ENCODE peak calls at places on chromosomes 11 and 22, in six cellular contexts. O, H, Q, D, J and L are unnamed samples.
A peak's percentile ranks its signal among the peaks of the same experiment; 100 is the strongest.

GRCh38 chr11:113138731-113139130 is 175.7 kb upstream of the TTC12 start:
- DNase-seq in D (no peak), O (no peak), H (no peak), J (no peak), Q (no peak), L (no peak)

GRCh38 chr11:42709216-42709615 is 602.6 kb upstream of the API5 start:
- DNase-seq in Q (no peak), H (no peak), D (no peak), O (no peak), J (no peak), L (no peak)

GRCh38 chr11:108887436-108888238 is 222.8 kb downstream of the DDX10 start:
- DNase-seq in D (no peak), H (no peak), J (no peak), Q (no peak), O (peak; percentile 82), L (no peak)

GRCh38 chr11:124800226-124800929 is at the start of gene MSANTD2:
- DNase-seq in H (peak; percentile 48), D (peak; percentile 46), Q (peak; percentile 93), O (peak; percentile 89), J (peak; percentile 67), L (peak; percentile 78)

GRCh38 chr11:120400564-120401364 is 64.6 kb downstream of the ARHGEF12 start:
- DNase-seq in J (no peak), Q (no peak), H (peak; percentile 94), O (peak; percentile 98), D (no peak), L (no peak)

GRCh38 chr11:121446752-121447156 is 5.4 kb upstream of the SORL1 start:
- DNase-seq in D (no peak), J (no peak), H (peak; percentile 33), O (peak; percentile 33), Q (no peak), L (no peak)

GRCh38 chr11:27972432-27973170 is 135.4 kb downstream of the KIF18A start:
- DNase-seq in H (no peak), O (peak; percentile 42), Q (no peak), J (no peak), D (no peak), L (no peak)

GRCh38 chr22:35043932-35044319 is 22.0 kb upstream of the ISX start:
- DNase-seq in J (no peak), H (no peak), D (no peak), Q (no peak), O (no peak), L (no peak)

GRCh38 chr11:108496643-108497256 is 1.4 kb downstream of the POGLUT3 start:
- DNase-seq in H (no peak), D (no peak), Q (no peak), J (no peak), O (peak; percentile 29), L (no peak)

GRCh38 chr22:38861927-38862326 is 10.1 kb downstream of the CBX6 start:
- DNase-seq in D (no peak), Q (peak; percentile 40), O (no peak), H (no peak), J (no peak), L (no peak)

GRCh38 chr11:27011560-27012253 is 17.8 kb downstream of the FIBIN start:
- DNase-seq in D (no peak), Q (no peak), H (no peak), O (no peak), J (no peak), L (no peak)

GRCh38 chr11:102794382-102794781 is 3.6 kb downstream of the MMP1 start:
- DNase-seq in J (no peak), Q (no peak), H (no peak), D (no peak), O (peak; percentile 10), L (no peak)

GRCh38 chr11:34166806-34167740 is 61.6 kb downstream of the NAT10 start:
- DNase-seq in D (no peak), O (no peak), H (no peak), Q (no peak), J (no peak), L (no peak)

GRCh38 chr11:134656861-134657540 is 245.0 kb upstream of the B3GAT1 start:
- DNase-seq in H (no peak), O (no peak), J (no peak), Q (peak; percentile 60), D (no peak), L (no peak)

GRCh38 chr11:125313271-125314222 is 149.0 kb downstream of the PKNOX2 start:
- DNase-seq in Q (no peak), J (no peak), D (no peak), H (no peak), O (peak; percentile 38), L (no peak)

GRCh38 chr22:43228330-43228729 is 41.4 kb upstream of the TTLL12 start:
- DNase-seq in H (no peak), O (peak; percentile 5), J (no peak), D (no peak), Q (no peak), L (no peak)

GRCh38 chr11:20966489-20966888 is 297.1 kb downstream of the NELL1 start:
- DNase-seq in H (no peak), J (no peak), O (no peak), Q (no peak), D (no peak), L (no peak)

GRCh38 chr11:72091292-72091691 is 10.6 kb downstream of the LRRC51 start:
- DNase-seq in J (peak; percentile 43), O (peak; percentile 60), H (peak; percentile 20), Q (peak; percentile 74), D (peak; percentile 52), L (peak; percentile 60)

GRCh38 chr22:45507798-45508197 is 5.1 kb downstream of the FBLN1 start:
- DNase-seq in O (no peak), H (no peak), D (no peak), J (no peak), Q (no peak), L (no peak)

GRCh38 chr11:114307524-114308203 is 11.5 kb downstream of the NNMT start:
- DNase-seq in H (no peak), D (no peak), Q (peak; percentile 81), O (peak; percentile 66), J (no peak), L (no peak)

GRCh38 chr11:71228961-71229360 is 23.4 kb downstream of the SHANK2 start:
- DNase-seq in H (no peak), O (no peak), Q (no peak), J (no peak), D (no peak), L (no peak)

GRCh38 chr22:37197451-37198289 is 9.6 kb upstream of the C1QTNF6 start:
- DNase-seq in Q (peak; percentile 76), H (no peak), J (no peak), O (peak; percentile 52), D (no peak), L (no peak)

GRCh38 chr22:47013861-47014635 is 251.6 kb downstream of the TBC1D22A start:
- DNase-seq in O (no peak), D (no peak), Q (peak; percentile 50), J (no peak), H (no peak), L (no peak)

GRCh38 chr11:73591743-73592142 is 6.2 kb downstream of the FAM168A start:
- DNase-seq in D (no peak), O (no peak), Q (no peak), J (no peak), H (no peak), L (no peak)

GRCh38 chr11:61868601-61869476 is 22.5 kb downstream of the FADS3 start:
- DNase-seq in D (no peak), Q (no peak), H (no peak), J (no peak), O (no peak), L (no peak)

GRCh38 chr11:120388261-120388660 is 52.0 kb downstream of the ARHGEF12 start:
- DNase-seq in J (no peak), O (no peak), H (no peak), Q (no peak), D (no peak), L (no peak)

GRCh38 chr11:102421262-102421661 is 31.3 kb downstream of the TMEM123 start:
- DNase-seq in D (no peak), O (no peak), J (no peak), Q (no peak), H (no peak), L (no peak)

GRCh38 chr11:2151500-2152257 is 9.3 kb downstream of the INS start:
- DNase-seq in Q (peak; percentile 80), D (peak; percentile 67), O (peak; percentile 74), J (peak; percentile 74), H (peak; percentile 27), L (peak; percentile 55)

GRCh38 chr22:19872779-19873137 is 18.1 kb upstream of the GNB1L start:
- DNase-seq in D (no peak), O (no peak), H (no peak), Q (peak; percentile 63), J (no peak), L (no peak)

GRCh38 chr11:130208241-130209127 is 48.9 kb downstream of the ST14 start:
- DNase-seq in Q (peak; percentile 61), H (no peak), D (no peak), J (no peak), O (no peak), L (no peak)

GRCh38 chr11:47331454-47332302 is 20.8 kb downstream of the MYBPC3 start:
- DNase-seq in O (no peak), H (no peak), D (no peak), J (no peak), Q (no peak), L (no peak)